ENCODE peak calls at places on chromosomes 4 and X, in four cellular contexts. I, L, H and B are unnamed samples. For H3K9me3, the result is how much of the 10 kb centered on the place peaks cover.

GRCh38 chr4:84493092-84493850 is 5.8 kb downstream of the NKX6-1 start:
- DNase-seq in I (peak), H (no peak), L (no peak), B (peak)

GRCh38 chrX:15336023-15336413 is 695 bp upstream of the PIGA start:
- DNase-seq in H (no peak), L (no peak), I (peak), B (peak)

GRCh38 chr4:87574996-87575395 is 33.3 kb upstream of the DSPP start:
- DNase-seq in L (no peak), I (no peak), H (no peak), B (peak)

GRCh38 chrX:151973851-151974335 is 583 bp downstream of the GABRE start:
- DNase-seq in L (no peak), I (peak), H (no peak), B (no peak)

GRCh38 chr4:118849867-118850812 is 14.2 kb upstream of the SEC24D start:
- DNase-seq in I (peak), H (no peak), L (no peak), B (peak)

GRCh38 chrX:103791826-103792458 is 15.3 kb downstream of the PLP1 start:
- DNase-seq in H (no peak), L (no peak), I (no peak), B (peak)

GRCh38 chr4:45453258-45453841 is 670.5 kb downstream of the GABRG1 start:
- DNase-seq in H (no peak), L (no peak), I (peak), B (peak)

GRCh38 chrX:114798902-114799301 is 215.0 kb downstream of the HTR2C start:
- DNase-seq in H (no peak), I (no peak), L (no peak), B (peak)

GRCh38 chrX:36908801-36909403 is 99.3 kb upstream of the FAM47C start:
- DNase-seq in H (peak), I (peak), L (no peak), B (peak)

GRCh38 chrX:115940348-115940747 is 230.2 kb upstream of the AGTR2 start:
- DNase-seq in H (no peak), L (no peak), I (no peak), B (no peak)
- H3K9me3 ChIP-seq in H (under half), L (under half), I (under half), B (under half)

GRCh38 chr4:180081072-180081471 is 2162.1 kb upstream of the TENM3 start:
- DNase-seq in L (no peak), I (peak), H (no peak), B (no peak)
- H3K9me3 ChIP-seq in L (under half), I (under half), H (under half), B (under half)

GRCh38 chr4:116016201-116016600 is 902.8 kb upstream of the NDST4 start:
- DNase-seq in I (no peak), L (no peak), H (no peak), B (no peak)

GRCh38 chr4:116018831-116019230 is 905.4 kb upstream of the NDST4 start:
- DNase-seq in H (no peak), I (no peak), L (no peak), B (no peak)

GRCh38 chr4:116020141-116020722 is 906.8 kb upstream of the NDST4 start:
- DNase-seq in H (no peak), I (no peak), L (no peak), B (no peak)

GRCh38 chr4:116015062-116015461 is 901.6 kb upstream of the NDST4 start:
- DNase-seq in I (no peak), L (no peak), H (no peak), B (no peak)

DNA sequence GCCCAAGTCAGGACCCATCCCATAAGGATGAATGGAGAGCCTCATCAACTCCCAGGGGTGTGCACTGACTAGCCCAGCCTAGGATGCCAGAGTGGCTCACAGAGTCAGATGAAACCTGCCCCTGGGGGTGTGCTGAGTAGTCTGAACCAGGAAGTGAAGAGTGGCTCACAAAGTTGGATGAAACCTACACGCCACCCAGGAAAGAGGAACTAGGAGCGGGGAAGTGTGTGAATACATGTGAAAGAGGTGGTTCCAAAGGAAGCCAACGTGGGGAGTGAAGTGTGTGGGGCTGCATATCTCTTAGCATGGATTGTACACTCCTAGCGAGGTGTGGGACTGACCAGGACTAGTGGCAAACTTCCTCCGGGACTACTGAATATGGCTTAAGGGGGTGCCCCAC is 902.1 kb upstream of the NDST4 start:
- DNase-seq in I (no peak), L (no peak), H (no peak), B (no peak)
- H3K9me3 ChIP-seq in I (under half), L (under half), H (under half), B (under half)

GRCh38 chr4:133150643-133151300 is 1.7 kb downstream of the PCDH10 start:
- DNase-seq in I (peak), L (no peak), H (no peak), B (peak)
- H3K9me3 ChIP-seq in I (under half), L (under half), H (under half), B (under half)

DNA sequence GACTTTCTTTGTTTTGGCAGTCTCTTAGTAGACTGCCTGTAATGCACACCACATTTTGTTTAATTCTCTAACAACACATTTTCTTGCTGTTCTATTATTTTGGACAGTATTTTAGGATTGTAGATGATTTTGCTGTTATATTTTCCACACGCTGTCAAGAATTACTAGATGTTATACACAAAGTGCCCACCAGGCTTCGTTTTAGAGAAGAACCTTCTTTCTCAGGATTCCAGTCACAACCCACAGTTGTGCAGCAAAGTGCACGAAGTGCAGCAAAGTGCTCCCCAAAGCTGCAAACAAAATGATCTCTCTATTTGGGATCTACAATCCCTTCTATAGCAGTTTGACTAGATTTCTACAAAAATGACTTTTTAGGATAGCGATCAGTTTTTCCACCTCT is 2.4 kb downstream of the ZNF141 start:
- DNase-seq in H (no peak), L (no peak), I (no peak), B (no peak)
- H3K9me3 ChIP-seq in H (under half), L (under half), I (under half), B (under half)

DNA sequence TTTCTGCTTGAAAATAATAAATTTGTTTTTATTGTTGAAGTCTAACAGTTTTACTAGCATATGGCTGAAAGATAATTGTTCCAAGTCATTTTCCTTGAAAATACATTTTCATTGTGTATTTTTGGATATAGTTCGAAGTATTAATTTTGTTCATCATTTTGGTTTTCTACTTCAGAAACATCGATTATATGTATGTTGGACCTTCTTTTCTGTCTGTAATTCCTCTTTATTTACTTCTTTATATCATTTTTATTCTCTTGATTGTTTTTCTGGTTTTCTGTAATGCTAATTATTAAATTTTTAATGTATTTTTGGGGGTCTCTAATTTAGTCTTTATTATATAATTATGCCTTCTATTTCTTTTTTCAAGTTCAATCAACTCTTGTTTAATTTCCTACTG is 407.1 kb upstream of the FRG1 start:
- DNase-seq in H (no peak), I (no peak), L (no peak), B (no peak)
- H3K9me3 ChIP-seq in H (under half), I (under half), L (under half), B (under half)

GRCh38 chr4:154877110-154877760 is 96.2 kb downstream of the RBM46 start:
- DNase-seq in L (no peak), I (peak), H (no peak), B (peak)
- H3K9me3 ChIP-seq in L (under half), I (under half), H (under half), B (under half)

GRCh38 chr4:137471461-137471860 is 60.8 kb downstream of the PCDH18 start:
- DNase-seq in I (no peak), L (no peak), H (no peak), B (no peak)
- H3K9me3 ChIP-seq in I (under half), L (under half), H (under half), B (under half)

DNA sequence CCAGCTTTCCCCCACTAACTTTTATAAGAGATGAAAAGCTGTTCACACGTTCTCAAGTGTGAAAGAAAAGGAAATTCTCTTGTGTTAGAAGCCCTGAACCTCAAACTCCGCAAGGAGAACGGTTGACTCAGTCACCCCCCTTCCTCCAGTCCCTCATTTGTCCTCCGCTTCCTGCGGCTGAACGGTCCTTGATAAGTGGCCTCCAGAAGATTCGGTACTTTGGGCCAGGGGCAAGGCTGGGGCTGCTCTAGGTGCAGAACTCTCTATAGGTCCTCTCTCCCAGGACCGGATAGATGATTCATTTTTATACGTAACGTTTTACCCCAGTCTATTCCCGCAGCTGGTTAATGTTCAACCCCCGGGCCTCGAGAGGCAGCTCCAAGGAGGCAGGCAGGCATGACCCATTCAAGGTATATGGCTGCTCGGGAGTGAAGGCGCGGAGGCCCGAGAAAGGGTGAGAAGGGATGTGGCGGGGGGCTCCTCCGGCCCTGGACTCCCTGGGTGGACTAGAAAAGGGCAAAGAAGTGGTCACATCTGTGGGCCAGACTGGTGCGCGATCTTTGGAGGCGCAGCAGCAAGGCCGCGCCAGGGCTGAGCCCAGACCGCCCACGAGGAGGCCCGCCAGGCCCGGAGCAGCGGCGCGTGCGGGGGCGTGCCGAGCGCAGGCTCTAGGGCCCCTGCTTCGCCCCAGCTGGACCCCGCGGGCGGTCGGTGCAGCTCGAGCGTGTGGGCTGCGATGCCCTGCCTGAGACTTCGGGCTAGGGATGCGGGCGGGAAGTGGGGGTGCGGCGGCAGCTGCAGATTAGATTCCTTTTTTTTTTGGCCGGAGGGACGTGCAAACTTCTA is 11.7 kb downstream of the PITX2 start:
- DNase-seq in L (no peak), H (no peak), I (no peak), B (no peak)
- H3K9me3 ChIP-seq in L (under half), H (under half), I (under half), B (under half)